ENCODE peak calls at places on chromosomes 3 and 15, in seven cellular contexts. W is GM12864, V is fibroblast of the aortic adventitia, M is H7, K is body of pancreas, J is LNCaP clone FGC, T is NT2/D1. A is an unnamed sample.

GRCh38 chr3:59069838-59070237 is 20.0 kb upstream of the CFAP20DC start:
- DNase-seq in V (no peak), W (no peak), K (no peak), J (no peak), M (no peak), T (no peak), A (no peak)

GRCh38 chr15:77808077-77808476 is 175.4 kb upstream of the LINGO1 start:
- DNase-seq in W (no peak), V (no peak), T (no peak), J (no peak), M (no peak), K (no peak), A (no peak)

GRCh38 chr3:48518755-48519154 is 14.8 kb upstream of the SHISA5 start:
- DNase-seq in V (no peak), W (no peak), M (peak), K (no peak), T (no peak), J (no peak), A (no peak)

GRCh38 chr3:109047366-109047765 is 70.6 kb downstream of the MORC1 start:
- DNase-seq in J (no peak), K (no peak), T (no peak), W (no peak), V (no peak), M (no peak), A (no peak)

GRCh38 chr3:183100376-183100775 is 1.1 kb upstream of the MCCC1 start:
- DNase-seq in T (no peak), V (peak), K (peak), M (no peak), J (peak), W (no peak), A (no peak)

GRCh38 chr3:146271180-146271579 is 20.3 kb upstream of the PLSCR4 start:
- DNase-seq in J (no peak), T (no peak), M (no peak), K (no peak), W (no peak), V (no peak), A (no peak)

GRCh38 chr3:95217661-95218060 is 1154.8 kb downstream of the NSUN3 start:
- DNase-seq in J (no peak), K (no peak), M (no peak), W (no peak), V (no peak), T (no peak), A (no peak)

GRCh38 chr15:85582719-85583089 is 202.3 kb downstream of the AKAP13 start:
- DNase-seq in M (no peak), T (no peak), J (no peak), K (peak), V (peak), W (no peak), A (peak)

GRCh38 chr3:8757551-8758518 is 11.6 kb downstream of the OXTR start:
- DNase-seq in T (no peak), W (no peak), V (peak), J (no peak), K (no peak), M (no peak), A (no peak)

GRCh38 chr15:38005949-38006800 is 71.7 kb downstream of the TMCO5A start:
- DNase-seq in V (no peak), T (no peak), M (no peak), K (peak), J (no peak), W (no peak), A (no peak)

GRCh38 chr3:147680820-147681488 is 271.8 kb downstream of the ZIC1 start:
- DNase-seq in J (no peak), K (no peak), M (no peak), T (no peak), V (no peak), W (no peak), A (peak)

GRCh38 chr15:58348095-58348812 is 83.5 kb upstream of the LIPC start:
- DNase-seq in M (no peak), K (no peak), T (no peak), W (no peak), J (no peak), V (no peak), A (no peak)

GRCh38 chr3:183013074-183013473 is 32.7 kb upstream of the DCUN1D1 start:
- DNase-seq in W (no peak), V (no peak), M (no peak), T (no peak), J (no peak), K (no peak), A (no peak)

GRCh38 chr15:40436116-40436891 is 4.4 kb upstream of the BAHD1 start:
- DNase-seq in T (no peak), J (no peak), V (no peak), W (no peak), K (peak), M (peak), A (no peak)

GRCh38 chr3:94936023-94936580 is 873.2 kb downstream of the NSUN3 start:
- DNase-seq in V (no peak), W (no peak), T (no peak), K (no peak), J (no peak), M (no peak), A (no peak)

GRCh38 chr3:101521251-101521701 is 8.3 kb upstream of the SENP7 start:
- DNase-seq in J (no peak), V (no peak), W (no peak), K (no peak), T (no peak), M (no peak), A (no peak)

GRCh38 chr3:140285380-140285779 is 350.4 kb downstream of the CLSTN2 start:
- DNase-seq in V (no peak), T (no peak), J (no peak), K (no peak), M (no peak), W (no peak), A (no peak)

GRCh38 chr3:111484666-111485065 is 57.3 kb upstream of the CD96 start:
- DNase-seq in K (no peak), W (no peak), M (no peak), J (peak), V (peak), T (no peak), A (peak)

GRCh38 chr15:50907866-50908208 is 646 bp upstream of the AP4E1 start:
- DNase-seq in K (peak), T (no peak), W (no peak), V (peak), J (peak), M (no peak), A (peak)

GRCh38 chr3:161403251-161403650 is 31.9 kb upstream of the SPTSSB start:
- DNase-seq in J (no peak), M (no peak), K (no peak), V (no peak), W (no peak), T (no peak), A (peak)

GRCh38 chr3:16419640-16420039 is 93.9 kb downstream of the RFTN1 start:
- DNase-seq in M (no peak), T (no peak), K (no peak), J (no peak), V (peak), W (no peak), A (no peak)

GRCh38 chr3:197793246-197793645 is 2.2 kb downstream of the LRCH3 start:
- DNase-seq in T (no peak), M (no peak), J (no peak), V (peak), K (no peak), W (no peak), A (peak)

GRCh38 chr3:151281671-151282334 is 3.5 kb upstream of the P2RY14 start:
- DNase-seq in V (peak), M (no peak), T (no peak), K (no peak), W (no peak), J (no peak), A (no peak)

GRCh38 chr3:151278223-151278622 is at the start of gene P2RY14:
- DNase-seq in M (no peak), K (no peak), J (no peak), W (no peak), V (no peak), T (no peak), A (no peak)

DNA sequence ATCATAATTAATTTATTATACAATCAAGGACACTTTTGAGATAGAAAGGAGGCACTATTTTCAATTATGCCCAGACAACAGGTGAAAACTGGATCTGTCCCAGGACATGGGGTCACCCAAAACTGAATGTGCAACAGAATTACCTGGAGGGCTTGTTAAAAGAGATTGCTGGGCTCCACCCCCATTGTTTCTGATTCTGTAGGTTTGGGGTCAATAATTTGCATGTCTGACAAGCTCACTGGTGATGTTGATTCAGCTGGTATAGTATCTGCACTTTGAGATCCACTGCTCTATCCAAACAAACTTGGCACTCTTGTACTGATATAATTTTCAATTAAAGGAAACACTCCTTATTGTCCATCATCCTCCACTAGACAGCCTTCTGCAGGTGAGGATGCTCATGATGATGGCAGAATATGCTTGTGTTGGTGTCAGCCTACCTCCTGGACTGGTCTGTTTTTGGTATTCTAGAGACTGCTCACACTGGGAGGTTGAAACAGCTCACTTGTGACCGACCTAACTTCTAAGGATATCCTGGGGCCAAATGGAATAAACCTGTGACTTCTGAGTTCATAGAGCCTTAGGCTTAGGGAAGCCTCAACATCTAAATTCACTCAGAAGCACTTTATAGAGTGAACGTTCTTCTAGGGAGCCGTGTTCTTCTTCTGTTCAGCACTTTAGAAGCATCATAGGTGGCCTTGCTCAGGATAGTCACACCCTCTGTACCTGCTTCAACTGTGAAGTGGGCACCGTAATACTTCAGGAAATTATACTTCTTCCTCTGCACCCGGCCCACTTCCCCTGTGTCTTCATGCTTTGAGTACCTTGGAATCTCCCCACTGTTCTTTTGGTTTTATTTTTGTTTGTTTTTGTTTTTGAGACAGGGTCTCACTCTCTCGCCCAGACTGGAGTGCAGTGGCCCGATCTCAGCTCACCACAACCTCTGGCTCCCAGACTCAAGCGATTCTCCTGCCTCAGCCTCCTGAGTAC is 2.0 kb downstream of the P2RY14 start:
- DNase-seq in J (no peak), W (no peak), T (no peak), V (no peak), M (no peak), K (no peak), A (no peak)
- H3K4me3 ChIP-seq in J (no peak), W (no peak), T (no peak), V (no peak), M (no peak), K (no peak), A (no peak)

GRCh38 chr3:160403796-160404510 is 4.5 kb downstream of the SMC4 start:
- DNase-seq in T (no peak), J (no peak), M (no peak), K (no peak), W (no peak), V (peak), A (peak)

GRCh38 chr3:160403028-160403545 is 3.6 kb downstream of the SMC4 start:
- DNase-seq in M (no peak), V (peak), W (no peak), T (no peak), K (no peak), J (no peak), A (no peak)

GRCh38 chr3:160400631-160401150 is 1.2 kb downstream of the SMC4 start:
- DNase-seq in T (no peak), J (no peak), K (peak), V (no peak), W (no peak), M (peak), A (peak)

GRCh38 chr3:160401301-160402095 is 2.0 kb downstream of the SMC4 start:
- DNase-seq in W (no peak), J (no peak), V (peak), M (no peak), K (peak), T (no peak), A (peak)

DNA sequence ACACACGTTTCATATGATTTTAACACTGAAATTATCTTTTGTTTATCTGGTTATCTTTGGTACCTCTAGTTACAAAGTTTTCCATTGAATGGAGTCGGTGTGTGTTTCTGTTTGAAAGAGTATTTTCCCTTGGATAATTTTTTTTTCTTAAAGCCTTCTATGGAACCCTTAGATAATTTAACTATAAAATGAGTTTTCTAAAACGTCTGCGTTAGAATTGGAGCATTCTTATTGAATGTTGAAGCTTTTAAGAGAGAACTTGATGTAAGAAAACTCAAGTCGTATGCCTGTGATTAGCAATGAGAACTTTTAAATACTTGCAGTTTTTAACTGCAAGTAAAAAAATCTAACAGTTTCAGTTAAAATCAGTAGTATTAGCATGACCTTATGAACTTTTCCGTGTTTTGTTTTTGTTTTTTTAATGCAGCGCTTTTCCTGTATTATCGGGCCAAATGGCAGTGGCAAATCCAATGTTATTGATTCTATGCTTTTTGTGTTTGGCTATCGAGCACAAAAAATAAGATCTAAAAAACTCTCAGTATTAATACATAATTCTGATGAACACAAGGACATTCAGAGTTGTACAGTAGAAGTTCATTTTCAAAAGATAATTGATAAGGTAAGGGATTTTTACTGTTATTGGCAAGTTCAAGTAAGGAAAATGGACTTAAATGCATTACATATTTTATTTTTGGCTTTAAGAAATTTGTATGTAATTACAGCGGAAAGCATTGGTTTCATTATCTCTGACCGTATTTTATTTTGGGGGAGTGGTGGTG is 3.0 kb downstream of the SMC4 start:
- DNase-seq in T (no peak), W (no peak), J (no peak), V (peak), M (no peak), K (no peak), A (peak)
- H3K4me3 ChIP-seq in T (peak), W (peak), J (peak), V (peak), M (peak), K (no peak), A (peak)

GRCh38 chr15:74543043-74543422 is 2.0 kb downstream of the ARID3B start:
- DNase-seq in K (no peak), T (no peak), M (no peak), J (no peak), V (no peak), W (no peak), A (no peak)
- H3K4me3 ChIP-seq in K (no peak), T (peak), M (no peak), J (no peak), V (no peak), W (peak), A (peak)

DNA sequence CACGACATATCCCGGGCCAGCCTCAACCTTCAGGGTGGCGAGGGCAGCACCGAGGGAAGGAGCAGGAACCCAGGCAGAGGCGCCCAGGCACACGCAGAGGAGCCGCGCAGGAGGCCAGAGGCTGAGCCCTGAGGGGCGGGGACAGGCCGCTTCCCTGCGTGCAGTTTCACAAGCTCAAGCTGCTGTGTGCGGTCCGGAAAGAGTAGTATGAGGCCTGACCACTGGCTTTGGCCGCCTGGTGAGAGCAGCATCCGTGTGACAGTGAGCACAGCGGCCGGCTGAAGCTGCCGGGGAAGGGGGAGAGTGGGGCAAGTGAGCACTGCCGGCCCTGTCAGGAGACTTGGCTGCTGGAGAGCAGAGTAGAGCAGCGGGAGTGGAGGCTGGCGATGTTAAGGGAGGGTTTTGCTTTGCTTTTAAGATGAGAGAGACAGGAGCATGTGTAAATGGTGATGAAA is 8.7 kb downstream of the ZDHHC19 start:
- DNase-seq in W (peak), M (no peak), V (peak), T (no peak), K (peak), J (no peak), A (no peak)
- H3K4me3 ChIP-seq in W (peak), M (no peak), V (no peak), T (no peak), K (no peak), J (no peak), A (no peak)

GRCh38 chr15:76345880-76346665 is 9.5 kb downstream of the ISL2 start:
- DNase-seq in J (no peak), K (peak), W (no peak), V (no peak), T (no peak), M (peak), A (peak)

GRCh38 chr15:76345269-76345879 is 8.8 kb downstream of the ISL2 start:
- DNase-seq in T (no peak), J (no peak), M (no peak), K (no peak), V (peak), W (no peak), A (no peak)

GRCh38 chr15:76346666-76347506 is 10.3 kb downstream of the ISL2 start:
- DNase-seq in T (no peak), W (no peak), J (no peak), M (peak), V (peak), K (no peak), A (peak)

GRCh38 chr15:76349301-76350070 is 12.9 kb downstream of the ISL2 start:
- DNase-seq in J (no peak), W (no peak), T (no peak), K (no peak), M (no peak), V (no peak), A (no peak)

DNA sequence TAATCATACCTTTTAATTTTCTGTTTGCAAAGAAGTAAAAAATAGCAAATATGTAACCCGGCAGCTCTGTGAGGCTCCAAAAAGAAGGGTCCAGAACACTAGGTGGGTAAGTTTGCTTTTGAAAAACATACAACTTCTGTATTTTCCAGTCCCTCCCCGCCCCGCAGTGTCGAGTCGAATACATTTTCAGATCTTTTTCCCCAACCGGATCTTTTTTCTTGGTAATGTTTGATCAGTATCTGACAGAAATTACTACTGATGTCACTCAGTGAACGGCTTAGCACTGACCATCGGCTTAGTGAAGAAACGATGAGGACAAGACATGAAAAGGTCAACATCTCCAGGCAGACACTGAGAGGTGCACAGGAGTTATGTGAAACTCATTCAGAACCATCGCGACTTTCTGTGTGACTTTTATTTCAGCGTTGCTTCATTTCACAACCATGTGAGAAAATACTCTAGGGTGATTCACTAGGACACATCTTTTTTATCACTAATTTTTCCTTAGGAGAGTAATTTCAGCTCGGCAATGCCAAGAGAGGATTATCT is 11.0 kb downstream of the ISL2 start:
- DNase-seq in T (no peak), J (no peak), W (no peak), M (peak), V (no peak), K (no peak), A (no peak)
- H3K4me3 ChIP-seq in T (peak), J (no peak), W (no peak), M (peak), V (no peak), K (no peak), A (peak)

DNA sequence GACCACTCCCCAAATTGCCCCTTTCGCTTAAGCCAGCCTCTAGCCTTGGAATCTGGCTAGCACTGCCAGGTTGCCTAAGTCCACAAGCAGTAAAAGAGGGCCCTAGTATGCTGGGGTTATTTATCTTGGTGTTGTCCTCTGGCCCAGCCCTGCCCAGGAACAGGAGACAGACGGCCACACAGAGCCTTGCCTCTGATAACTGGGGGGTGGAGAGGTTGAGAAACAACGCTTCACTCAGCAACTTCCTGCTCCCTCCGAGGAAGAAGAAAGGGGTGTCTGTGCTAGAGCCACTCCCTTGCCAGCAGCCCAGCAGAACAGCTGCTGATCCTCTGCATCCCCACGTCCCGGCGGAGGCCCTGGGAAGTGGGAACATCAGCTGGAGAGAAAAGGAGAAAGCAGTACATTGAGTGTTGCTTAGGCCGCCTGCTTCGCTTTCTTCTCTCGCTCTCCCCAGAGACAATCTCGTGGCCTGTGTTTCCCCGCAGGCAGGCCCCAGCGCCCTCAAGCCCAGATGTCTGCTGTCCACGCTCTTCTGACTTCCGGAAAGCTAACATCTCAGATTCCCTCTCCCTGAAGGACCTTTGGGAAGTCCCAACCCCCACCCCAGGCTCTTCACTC is 22.6 kb upstream of the C3orf70 start:
- DNase-seq in K (peak), T (no peak), M (peak), W (no peak), J (no peak), V (no peak), A (peak)
- H3K4me3 ChIP-seq in K (no peak), T (no peak), M (no peak), W (no peak), J (no peak), V (no peak), A (no peak)

GRCh38 chr3:76065975-76066374 is 280.6 kb upstream of the ZNF717 start:
- DNase-seq in T (no peak), J (no peak), M (no peak), K (no peak), V (peak), W (no peak), A (peak)
- H3K4me3 ChIP-seq in T (no peak), J (no peak), M (no peak), K (no peak), V (no peak), W (no peak), A (no peak)

GRCh38 chr3:151305778-151306157 is 10.9 kb downstream of the GPR87 start:
- DNase-seq in T (no peak), K (no peak), V (no peak), M (no peak), W (no peak), J (no peak), A (no peak)
- H3K4me3 ChIP-seq in T (no peak), K (no peak), V (no peak), M (no peak), W (no peak), J (no peak), A (no peak)

A was measured in cardiac muscle cell.